ENCODE peak calls at places on chromosome 20, in six cellular contexts. D is NCI-H2081, I is NCI-H524, P is kidney, S is retina, M is GM23248. C is an unnamed sample.

GRCh38 chr20:51350941-51351631 is 191.4 kb downstream of the NFATC2 start:
- DNase-seq in P (no peak), S (no peak), I (no peak), D (no peak), M (peak), C (no peak)

GRCh38 chr20:38112249-38112942 is 52.7 kb downstream of the TGM2 start:
- DNase-seq in M (no peak), P (peak), S (no peak), D (no peak), I (peak), C (no peak)

GRCh38 chr20:64102647-64103354 is 4.6 kb downstream of the NPBWR2 start:
- DNase-seq in D (peak), P (peak), S (peak), M (no peak), I (peak), C (peak)

GRCh38 chr20:14828459-14828858 is 491.0 kb upstream of the FLRT3 start:
- DNase-seq in P (no peak), S (no peak), M (no peak), D (no peak), I (no peak), C (no peak)

GRCh38 chr20:51930775-51931174 is 128.5 kb upstream of the SALL4 start:
- DNase-seq in D (no peak), I (no peak), S (no peak), P (no peak), M (peak), C (no peak)

GRCh38 chr20:20459726-20460125 is 91.8 kb downstream of the INSM1 start:
- DNase-seq in M (peak), I (no peak), S (no peak), P (no peak), D (no peak), C (no peak)

GRCh38 chr20:49615401-49616153 is 47.6 kb upstream of the PTGIS start:
- DNase-seq in M (peak), S (no peak), I (no peak), D (no peak), P (peak), C (no peak)

GRCh38 chr20:5113615-5113986 is 6.2 kb downstream of the PCNA start:
- DNase-seq in M (no peak), D (no peak), S (no peak), I (no peak), P (no peak), C (no peak)

GRCh38 chr20:1392443-1392692 is 486 bp downstream of the FKBP1A start:
- DNase-seq in P (no peak), I (no peak), D (no peak), S (no peak), M (peak), C (no peak)

GRCh38 chr20:10647471-10647870 is 26.3 kb downstream of the JAG1 start:
- DNase-seq in P (no peak), M (peak), D (no peak), S (no peak), I (no peak), C (peak)

GRCh38 chr20:3162080-3162611 is 2.5 kb upstream of the FASTKD5 start:
- DNase-seq in P (peak), M (no peak), S (no peak), I (no peak), D (no peak), C (no peak)

GRCh38 chr20:63151554-63152321 is 64.2 kb downstream of the YTHDF1 start:
- DNase-seq in D (no peak), I (peak), P (peak), S (no peak), M (peak), C (no peak)

GRCh38 chr20:22791877-22792525 is 207.6 kb upstream of the FOXA2 start:
- DNase-seq in S (no peak), M (no peak), I (no peak), D (no peak), P (no peak), C (no peak)

GRCh38 chr20:53287357-53288042 is 306.1 kb downstream of the ZNF217 start:
- DNase-seq in S (no peak), P (no peak), M (no peak), I (no peak), D (no peak), C (no peak)